ENCODE peak calls at places on chromosomes 2 and 18, in eight cellular contexts. N is fibroblast of lung, I is endothelial cell of umbilical vein, X is GM23248, V is mammary epithelial cell, S is HepG2, K is PC-9, H is HCT116. D is an unnamed sample.

GRCh38 chr2:241546771-241547498 is 11.6 kb upstream of the BOK start:
- DNase-seq in N (peak), I (peak), X (peak), V (no peak), S (peak), K (peak), H (no peak), D (no peak)

GRCh38 chr2:162072976-162073775 is 839 bp downstream of the DPP4 start:
- DNase-seq in N (peak), I (peak), X (peak), V (no peak), S (no peak), K (no peak), H (no peak), D (no peak)

GRCh38 chr2:102803041-102803896 is 41.4 kb downstream of the TMEM182 start:
- DNase-seq in N (no peak), I (no peak), X (no peak), V (peak), S (peak), K (no peak), H (no peak), D (no peak)

GRCh38 chr2:192127434-192127833 is 67.3 kb downstream of the TMEFF2 start:
- DNase-seq in N (peak), I (no peak), X (no peak), V (no peak), S (no peak), K (no peak), H (no peak), D (no peak)

GRCh38 chr2:147662221-147662620 is 182.6 kb upstream of the ACVR2A start:
- DNase-seq in N (no peak), I (no peak), X (no peak), V (no peak), S (no peak), K (no peak), H (no peak), D (no peak)

GRCh38 chr2:111897924-111898702 is at the start of gene MERTK:
- DNase-seq in N (peak), I (peak), X (peak), V (peak), S (peak), K (peak), H (peak), D (peak)

GRCh38 chr2:68253211-68254068 is 1.1 kb upstream of the PPP3R1 start:
- DNase-seq in N (peak), I (peak), X (peak), V (peak), S (peak), K (no peak), H (no peak), D (peak)

GRCh38 chr2:127219716-127220090 is 396 bp downstream of the CYP27C1 start:
- DNase-seq in N (no peak), I (no peak), X (peak), V (no peak), S (no peak), K (peak), H (no peak), D (no peak)

GRCh38 chr2:95272299-95272751 is 1.9 kb upstream of the PROM2 start:
- DNase-seq in N (no peak), I (no peak), X (no peak), V (no peak), S (no peak), K (no peak), H (no peak), D (no peak)

GRCh38 chr2:66494708-66495107 is 59.8 kb downstream of the MEIS1 start:
- DNase-seq in N (peak), I (no peak), X (peak), V (peak), S (peak), K (peak), H (no peak), D (no peak)

GRCh38 chr2:141767051-141767450 is 363.8 kb downstream of the LRP1B start:
- DNase-seq in N (peak), I (no peak), X (peak), V (peak), S (no peak), K (peak), H (no peak), D (no peak)

GRCh38 chr2:237603718-237604362 is 13.3 kb upstream of the RAB17 start:
- DNase-seq in N (peak), I (peak), X (peak), V (no peak), S (peak), K (no peak), H (no peak), D (peak)

GRCh38 chr2:233449071-233449901 is 95.0 kb downstream of the DGKD start:
- DNase-seq in N (peak), I (peak), X (peak), V (no peak), S (no peak), K (peak), H (no peak), D (no peak)

GRCh38 chr18:57644540-57644939 is 22.9 kb upstream of the NARS1 start:
- DNase-seq in N (peak), I (no peak), X (peak), V (no peak), S (no peak), K (no peak), H (no peak), D (no peak)

GRCh38 chr2:40339026-40339425 is 112.9 kb downstream of the SLC8A1 start:
- DNase-seq in N (no peak), I (no peak), X (no peak), V (no peak), S (no peak), K (no peak), H (no peak), D (no peak)

GRCh38 chr2:45102141-45102540 is 92.9 kb upstream of the SIX2 start:
- DNase-seq in N (no peak), I (no peak), X (no peak), V (no peak), S (no peak), K (no peak), H (no peak), D (no peak)

GRCh38 chr2:68272246-68272987 is 20.1 kb upstream of the PPP3R1 start:
- DNase-seq in N (no peak), I (no peak), X (no peak), V (no peak), S (no peak), K (no peak), H (no peak), D (no peak)

GRCh38 chr2:26534865-26535662 is 57.1 kb upstream of the OTOF start:
- DNase-seq in N (no peak), I (no peak), X (no peak), V (no peak), S (no peak), K (no peak), H (no peak), D (no peak)

GRCh38 chr2:20182241-20182931 is 42.5 kb downstream of the SDC1 start:
- DNase-seq in N (peak), I (no peak), X (peak), V (peak), S (no peak), K (peak), H (no peak), D (no peak)

GRCh38 chr2:2746731-2747130 is 415.7 kb upstream of the MYT1L start:
- DNase-seq in N (no peak), I (no peak), X (no peak), V (no peak), S (no peak), K (no peak), H (no peak), D (no peak)

GRCh38 chr2:121021685-121022084 is 263.3 kb downstream of the TFCP2L1 start:
- DNase-seq in N (no peak), I (no peak), X (no peak), V (no peak), S (no peak), K (no peak), H (no peak), D (no peak)

GRCh38 chr18:29753379-29753778 is 1289.2 kb downstream of the DSC3 start:
- DNase-seq in N (no peak), I (no peak), X (peak), V (peak), S (no peak), K (no peak), H (no peak), D (no peak)

GRCh38 chr2:219469186-219469724 is 29.4 kb upstream of the GMPPA start:
- DNase-seq in N (peak), I (no peak), X (peak), V (peak), S (peak), K (peak), H (no peak), D (no peak)

GRCh38 chr2:121479882-121480522 is 50.7 kb upstream of the RNU4ATAC start:
- DNase-seq in N (peak), I (peak), X (peak), V (peak), S (no peak), K (no peak), H (no peak), D (no peak)

GRCh38 chr2:74447230-74447999 is 5.7 kb upstream of the RTKN start:
- DNase-seq in N (no peak), I (no peak), X (no peak), V (no peak), S (peak), K (no peak), H (no peak), D (no peak)

GRCh38 chr18:34018358-34018757 is 206.4 kb downstream of the NOL4 start:
- DNase-seq in N (no peak), I (no peak), X (no peak), V (no peak), S (no peak), K (no peak), H (no peak), D (no peak)

GRCh38 chr2:20433249-20433648 is 13.6 kb upstream of the RHOB start:
- DNase-seq in N (no peak), I (no peak), X (no peak), V (no peak), S (no peak), K (no peak), H (no peak), D (no peak)

GRCh38 chr2:159219394-159219998 is 67.0 kb downstream of the WDSUB1 start:
- DNase-seq in N (no peak), I (no peak), X (no peak), V (no peak), S (no peak), K (no peak), H (no peak), D (no peak)

GRCh38 chr2:26577442-26578433 is 63.4 kb downstream of the CIB4 start:
- DNase-seq in N (peak), I (peak), X (peak), V (peak), S (peak), K (peak), H (peak), D (peak)

GRCh38 chr2:129810521-129810920 is 168.9 kb upstream of the RAB6C start:
- DNase-seq in N (no peak), I (no peak), X (no peak), V (no peak), S (no peak), K (no peak), H (no peak), D (no peak)

GRCh38 chr18:68734311-68734710 is 19.4 kb upstream of the TMX3 start:
- DNase-seq in N (peak), I (no peak), X (peak), V (no peak), S (no peak), K (no peak), H (no peak), D (no peak)

GRCh38 chr2:112153501-112153900 is 15.3 kb downstream of the FBLN7 start:
- DNase-seq in N (no peak), I (no peak), X (no peak), V (no peak), S (no peak), K (no peak), H (no peak), D (no peak)

GRCh38 chr2:10658041-10658913 is 31.5 kb downstream of the NOL10 start:
- DNase-seq in N (peak), I (no peak), X (peak), V (peak), S (no peak), K (peak), H (peak), D (peak)

GRCh38 chr18:43060020-43060419 is 55.5 kb downstream of the RIT2 start:
- DNase-seq in N (peak), I (no peak), X (no peak), V (no peak), S (no peak), K (no peak), H (no peak), D (no peak)

GRCh38 chr2:1937480-1937879 is 193.2 kb upstream of the PXDN start:
- DNase-seq in N (no peak), I (no peak), X (no peak), V (no peak), S (no peak), K (no peak), H (no peak), D (no peak)

DNA sequence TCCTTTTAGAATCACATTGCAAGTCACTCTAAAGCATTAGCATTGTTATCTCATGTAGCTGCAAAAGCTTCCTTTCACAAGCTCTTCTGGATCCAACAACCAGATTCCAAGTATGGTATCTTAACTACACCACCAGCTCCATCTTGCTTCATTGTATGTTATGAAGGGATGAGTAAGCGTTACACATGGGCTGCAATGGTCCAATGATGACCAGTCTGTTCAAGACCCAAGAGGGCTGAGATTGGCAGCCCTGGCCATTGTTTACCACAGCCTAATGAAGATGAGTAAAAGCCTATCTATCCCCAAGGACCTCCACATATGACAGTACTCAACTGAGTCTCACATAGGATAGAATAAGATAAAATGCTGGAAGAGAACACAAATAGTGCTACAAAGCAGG is 6.3 kb downstream of the CFLAR start:
- DNase-seq in N (no peak), I (no peak), X (peak), V (no peak), S (no peak), K (no peak), H (no peak), D (no peak)
- H3K4me3 ChIP-seq in N (no peak), I (no peak), X (no peak), V (no peak), S (no peak), K (no peak), H (no peak), D (peak)

DNA sequence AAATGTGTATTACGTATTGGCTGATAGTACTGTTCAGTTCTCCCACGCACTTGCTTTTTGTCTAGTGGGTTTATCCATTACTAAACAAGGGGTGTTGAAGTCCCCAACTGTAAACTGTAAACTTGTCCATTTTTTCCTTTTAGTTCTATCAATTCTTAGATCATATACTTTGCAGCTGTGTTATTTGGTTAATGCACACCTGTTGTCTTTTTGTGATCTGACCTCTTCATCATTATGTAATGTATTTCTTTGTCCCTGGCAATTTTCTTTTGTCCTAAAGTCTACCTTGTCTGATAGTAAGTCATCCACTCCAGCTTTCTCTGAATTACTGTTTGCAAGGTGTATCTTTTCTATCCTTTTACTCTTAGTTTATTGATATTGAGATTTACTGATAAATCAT is 21.9 kb downstream of the MCEE start:
- DNase-seq in N (no peak), I (no peak), X (no peak), V (no peak), S (no peak), K (no peak), H (no peak), D (no peak)
- TF ChIP-seq EZH2 in N (no peak), I (no peak), X (no peak), V (no peak), S (no peak), K (no peak), H (no peak), D (no peak)

GRCh38 chr2:239472220-239472775 is 71.5 kb upstream of the HDAC4 start:
- DNase-seq in N (no peak), I (no peak), X (no peak), V (no peak), S (no peak), K (no peak), H (no peak), D (no peak)

GRCh38 chr2:239475161-239476028 is 74.6 kb upstream of the HDAC4 start:
- DNase-seq in N (no peak), I (no peak), X (no peak), V (no peak), S (no peak), K (no peak), H (no peak), D (no peak)

GRCh38 chr2:239471011-239471792 is 70.4 kb upstream of the HDAC4 start:
- DNase-seq in N (no peak), I (no peak), X (no peak), V (no peak), S (no peak), K (no peak), H (no peak), D (no peak)

GRCh38 chr2:239476029-239476756 is 75.4 kb upstream of the HDAC4 start:
- DNase-seq in N (no peak), I (no peak), X (no peak), V (no peak), S (no peak), K (no peak), H (no peak), D (no peak)

DNA sequence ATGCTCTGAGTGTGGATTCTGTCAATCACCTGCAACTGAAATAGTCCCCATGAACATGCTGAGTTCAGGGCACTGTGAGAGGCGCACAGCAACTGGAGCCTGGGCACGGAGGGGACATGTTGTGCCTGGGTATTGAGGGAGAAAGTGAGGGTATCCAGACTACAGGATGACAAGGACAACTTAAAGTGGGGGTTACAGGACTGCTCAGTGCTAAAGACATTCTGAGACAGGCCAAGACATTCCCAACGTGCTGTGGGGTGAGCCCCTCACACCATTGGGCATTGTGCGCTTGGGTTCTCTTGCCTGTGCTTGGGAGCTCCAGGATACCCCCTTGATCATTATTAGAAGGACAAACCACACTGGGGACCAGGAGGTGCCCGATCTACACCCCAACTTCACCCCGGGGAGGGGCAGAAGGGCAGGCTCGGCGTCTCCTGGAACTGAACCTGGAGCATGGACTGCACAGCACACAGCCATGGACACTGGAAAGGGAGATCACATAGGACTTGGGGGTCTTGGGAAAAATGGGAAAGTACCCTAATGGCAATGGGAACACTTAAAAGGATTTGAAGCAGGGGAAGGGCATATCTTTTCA is 72.5 kb upstream of the HDAC4 start:
- DNase-seq in N (no peak), I (no peak), X (no peak), V (no peak), S (no peak), K (no peak), H (no peak), D (no peak)
- H3K4me3 ChIP-seq in N (no peak), I (no peak), X (no peak), V (no peak), S (no peak), K (no peak), H (no peak), D (no peak)

DNA sequence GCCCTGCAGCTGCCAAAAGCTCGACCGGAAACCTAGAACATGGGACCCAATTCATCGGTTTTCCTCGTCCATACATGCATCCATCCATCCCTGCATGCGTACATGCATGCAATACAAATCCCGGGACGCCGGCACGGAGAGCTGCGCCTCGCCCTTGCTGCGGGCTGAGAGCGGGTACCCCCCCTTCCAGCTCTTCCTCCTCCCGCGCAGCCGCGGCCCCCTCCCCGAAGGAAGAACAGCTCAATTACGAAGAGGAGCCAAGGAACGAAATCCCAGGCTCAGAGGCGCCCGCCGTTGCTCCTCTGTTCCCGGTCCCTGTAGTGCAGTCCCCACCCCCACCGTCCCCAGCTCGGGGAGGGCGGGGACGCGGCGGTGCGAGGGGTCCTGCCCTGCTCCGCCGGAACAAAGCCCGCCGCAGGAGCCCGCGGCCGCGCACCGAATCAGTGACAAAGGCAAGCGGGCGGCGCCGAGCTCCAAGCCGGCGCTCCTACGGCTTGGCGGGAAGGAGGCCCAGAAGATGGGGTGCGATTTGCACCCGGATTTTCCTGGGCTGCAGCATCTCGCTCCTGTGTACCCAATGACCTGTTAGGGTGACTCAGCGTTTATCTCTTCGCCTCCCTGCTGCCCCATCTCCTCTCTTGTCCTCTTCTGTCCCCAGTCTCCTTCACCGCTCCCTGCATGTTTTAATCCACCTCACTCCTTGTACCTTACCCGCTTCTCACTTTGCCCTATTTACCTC is 8.9 kb upstream of the POU3F3 start:
- DNase-seq in N (no peak), I (no peak), X (no peak), V (no peak), S (no peak), K (no peak), H (no peak), D (no peak)
- TF ChIP-seq EZH2 in N (peak), I (no peak), X (no peak), V (peak), S (no peak), K (no peak), H (no peak), D (no peak)

GRCh38 chr18:10455726-10456453 is 1.5 kb downstream of the APCDD1 start:
- DNase-seq in N (no peak), I (no peak), X (no peak), V (no peak), S (no peak), K (no peak), H (no peak), D (no peak)
- H3K4me3 ChIP-seq in N (peak), I (no peak), X (no peak), V (peak), S (peak), K (no peak), H (no peak), D (no peak)

GRCh38 chr18:10027461-10027860 is 113.6 kb downstream of the VAPA start:
- DNase-seq in N (no peak), I (no peak), X (no peak), V (no peak), S (no peak), K (no peak), H (no peak), D (no peak)
- TF ChIP-seq EZH2 in N (no peak), I (no peak), X (no peak), V (no peak), S (no peak), K (no peak), H (no peak), D (no peak)

DNA sequence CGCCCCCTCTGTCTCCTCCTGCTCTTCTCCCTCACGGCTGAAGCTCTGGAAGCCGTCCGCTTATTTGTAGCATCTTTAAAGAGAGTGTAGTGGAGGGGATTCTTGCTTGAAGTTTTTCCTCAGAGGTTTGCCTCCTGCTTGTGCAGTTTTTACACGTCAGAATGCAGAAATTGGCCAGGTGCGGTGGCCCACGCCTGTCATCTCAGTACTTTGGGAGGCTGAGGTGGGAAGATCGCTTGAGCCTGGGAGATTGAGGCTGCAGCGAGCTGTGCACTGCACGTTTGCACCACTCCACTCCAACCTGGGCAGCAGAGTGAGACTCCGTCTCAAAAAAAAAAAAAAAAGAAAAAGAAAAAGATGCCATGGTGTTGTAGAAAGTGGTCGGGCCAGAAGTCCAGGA is 69.0 kb downstream of the ITGB1BP1 start:
- DNase-seq in N (no peak), I (no peak), X (no peak), V (no peak), S (no peak), K (no peak), H (no peak), D (no peak)
- H3K4me3 ChIP-seq in N (no peak), I (no peak), X (no peak), V (no peak), S (no peak), K (no peak), H (no peak), D (no peak)